ENCODE peak calls at places on chromosomes 2 and 18, in four cellular contexts. E, T, S and D are unnamed samples.
A peak's percentile ranks its signal among the peaks of the same experiment; 100 is the strongest.

GRCh38 chr2:104502904-104503303 is 351.0 kb upstream of the POU3F3 start:
- DNase-seq in E (no peak), T (no peak), S (no peak), D (no peak)

GRCh38 chr2:24635181-24635580 is 144.1 kb downstream of the NCOA1 start:
- DNase-seq in E (no peak), T (no peak), S (peak; percentile 86), D (no peak)

GRCh38 chr2:66733361-66733760 is 298.4 kb downstream of the MEIS1 start:
- DNase-seq in E (no peak), T (no peak), S (no peak), D (no peak)

GRCh38 chr2:205540066-205540465 is 142.2 kb upstream of the NRP2 start:
- DNase-seq in E (no peak), T (no peak), S (no peak), D (no peak)

GRCh38 chr18:10727477-10727876 is 201.7 kb downstream of the NAPG start:
- DNase-seq in E (no peak), T (no peak), S (peak; percentile 24), D (no peak)

GRCh38 chr18:37710731-37711130 is 145.1 kb upstream of the CELF4 start:
- DNase-seq in E (no peak), T (no peak), S (no peak), D (no peak)

GRCh38 chr2:231111987-231112386 is 12.9 kb downstream of the HTR2B start:
- DNase-seq in E (no peak), T (no peak), S (peak; percentile 70), D (no peak)

GRCh38 chr2:8217366-8218125 is 464.3 kb upstream of the ID2 start:
- DNase-seq in E (no peak), T (no peak), S (peak; percentile 23), D (no peak)

GRCh38 chr2:54763636-54764291 is 40.3 kb downstream of the EML6 start:
- DNase-seq in E (no peak), T (no peak), S (no peak), D (no peak)

GRCh38 chr2:150486539-150487484 is 655 bp downstream of the RND3 start:
- DNase-seq in E (peak; percentile 34), T (no peak), S (peak; percentile 69), D (peak; percentile 46)

GRCh38 chr2:234463626-234464290 is 33.1 kb downstream of the ARL4C start:
- DNase-seq in E (no peak), T (no peak), S (no peak), D (no peak)

GRCh38 chr18:45227004-45227403 is 388.3 kb upstream of the SLC14A2 start:
- DNase-seq in E (no peak), T (no peak), S (peak; percentile 27), D (no peak)

GRCh38 chr18:70931942-70932814 is 643.3 kb downstream of the SOCS6 start:
- DNase-seq in E (no peak), T (no peak), S (peak; percentile 55), D (no peak)

GRCh38 chr2:120765911-120766757 is 30.5 kb downstream of the GLI2 start:
- DNase-seq in E (peak; percentile 48), T (no peak), S (peak; percentile 63), D (peak; percentile 78)

GRCh38 chr2:223247136-223247535 is 195.1 kb downstream of the KCNE4 start:
- DNase-seq in E (no peak), T (no peak), S (peak; percentile 64), D (no peak)

GRCh38 chr2:88059979-88060906 is 4.7 kb upstream of the KRCC1 start:
- DNase-seq in E (no peak), T (no peak), S (peak; percentile 66), D (no peak)

GRCh38 chr2:233252227-233252626 is 754 bp downstream of the ATG16L1 start:
- DNase-seq in E (no peak), T (no peak), S (peak; percentile 32), D (no peak)

GRCh38 chr2:136121511-136121910 is 3.6 kb upstream of the CXCR4 start:
- DNase-seq in E (no peak), T (no peak), S (no peak), D (no peak)

GRCh38 chr2:233458826-233459225 is 104.5 kb downstream of the DGKD start:
- DNase-seq in E (no peak), T (no peak), S (no peak), D (no peak)

GRCh38 chr2:176729706-176730569 is 460.7 kb downstream of the MTX2 start:
- DNase-seq in E (peak; percentile 89), T (no peak), S (peak; percentile 80), D (peak; percentile 48)

GRCh38 chr2:201532686-201533304 is 81.3 kb downstream of the STRADB start:
- DNase-seq in E (no peak), T (no peak), S (peak; percentile 89), D (no peak)

GRCh38 chr18:8771930-8772329 is 66.6 kb downstream of the MTCL1 start:
- DNase-seq in E (peak; percentile 56), T (no peak), S (peak; percentile 56), D (peak; percentile 27)

GRCh38 chr2:30148850-30149249 is 2.0 kb downstream of the YPEL5 start:
- DNase-seq in E (no peak), T (no peak), S (no peak), D (no peak)

DNA sequence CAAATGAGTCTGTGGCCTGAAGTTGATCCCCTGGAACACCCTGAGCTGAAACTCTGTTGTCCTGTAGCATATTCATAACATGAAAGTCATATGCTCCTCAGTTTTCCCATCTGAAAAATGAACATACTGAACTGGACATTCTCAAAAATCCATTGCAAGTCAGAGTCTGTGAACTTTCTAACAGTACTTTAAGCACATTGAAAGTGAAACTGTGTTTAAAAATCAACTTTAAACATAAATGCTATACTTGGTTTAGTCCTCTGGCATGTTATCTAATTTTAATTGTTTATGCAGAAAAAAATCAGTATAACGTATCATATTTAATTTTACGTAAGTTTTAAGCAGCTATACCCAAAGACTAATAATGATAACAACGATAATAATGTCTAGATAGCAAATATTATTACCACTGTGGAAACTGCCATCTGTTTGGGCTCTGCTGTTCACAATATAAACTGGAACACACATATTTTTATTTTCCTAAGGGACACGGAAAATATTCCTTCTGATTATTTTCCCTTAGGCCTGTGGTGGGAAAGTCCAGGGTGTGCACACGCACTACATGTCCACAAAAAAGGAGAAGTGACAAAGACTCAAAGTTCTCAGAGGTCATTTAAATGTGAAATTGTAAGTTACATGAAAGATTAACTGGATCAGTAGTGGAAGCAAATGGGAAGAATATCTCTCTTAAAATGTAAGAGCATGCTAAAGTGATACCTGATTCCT is 56.1 kb upstream of the TTN start:
- DNase-seq in E (no peak), T (no peak), S (peak; percentile 11), D (no peak)
- H3K27ac ChIP-seq in E (peak overlapping the region; percentile 46), T (peak overlapping the region; percentile 30), S (peak overlapping the region; percentile 67), D (peak overlapping the region; percentile 50)

DNA sequence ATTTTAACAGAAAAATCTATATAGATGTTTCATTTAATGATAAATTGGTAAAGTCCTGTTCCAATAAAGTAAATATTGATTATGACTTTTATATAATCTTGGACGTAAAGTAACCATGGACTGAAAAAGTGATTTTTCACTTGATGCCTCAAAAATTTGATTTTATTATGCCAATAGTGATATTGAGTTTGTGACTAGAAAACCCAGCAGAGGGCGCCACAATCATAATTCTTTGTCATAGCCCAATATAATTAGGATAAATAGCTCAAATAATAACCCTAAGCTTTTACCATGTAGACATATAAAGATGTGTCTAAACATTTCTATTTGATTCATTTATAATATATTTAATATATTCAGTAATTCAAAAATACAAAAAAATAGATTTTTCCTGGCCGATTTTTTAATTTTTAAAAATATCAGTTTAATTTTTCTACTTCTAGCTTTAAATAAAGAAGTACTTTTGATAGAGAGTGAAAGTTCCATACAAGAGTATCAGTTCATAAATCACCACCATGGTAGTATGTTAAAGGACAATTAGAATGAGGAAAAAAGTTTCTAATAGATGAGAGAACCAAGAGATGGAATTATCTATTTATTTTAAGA is 30.7 kb downstream of the CAMKMT start:
- DNase-seq in E (peak; percentile 60), T (no peak), S (peak; percentile 68), D (peak; percentile 60)
- H3K27ac ChIP-seq in E (no peak overlapping the region), T (no peak overlapping the region), S (no peak overlapping the region), D (no peak overlapping the region)

DNA sequence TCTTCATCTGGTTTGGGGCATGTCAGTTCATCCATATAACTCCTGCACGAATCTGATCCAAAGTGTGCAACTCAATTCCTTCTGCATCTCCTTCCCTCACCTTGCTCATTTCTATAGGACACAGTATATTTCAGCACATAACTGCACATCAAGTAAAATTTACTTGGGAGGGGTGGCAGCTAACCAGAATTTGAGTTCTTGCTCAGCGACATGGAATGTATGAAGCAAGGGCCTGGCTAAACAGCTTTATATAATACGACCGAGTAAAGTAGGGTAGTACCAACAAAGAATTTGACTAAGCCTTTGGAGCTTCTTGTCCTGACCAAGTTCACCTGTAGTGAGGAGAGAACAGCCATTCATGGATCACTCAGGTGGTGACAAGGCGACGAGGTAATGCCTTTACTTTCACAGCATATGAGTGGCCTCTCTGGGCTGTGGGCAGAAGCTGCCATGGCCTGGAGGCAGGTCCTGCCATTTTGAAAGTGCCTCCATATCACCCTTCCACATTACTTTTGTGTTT is 570.2 kb upstream of the TNP1 start:
- DNase-seq in E (no peak), T (no peak), S (peak; percentile 67), D (no peak)
- H3K27ac ChIP-seq in E (no peak overlapping the region), T (peak overlapping the region; percentile 7), S (peak overlapping the region; percentile 49), D (no peak overlapping the region)

DNA sequence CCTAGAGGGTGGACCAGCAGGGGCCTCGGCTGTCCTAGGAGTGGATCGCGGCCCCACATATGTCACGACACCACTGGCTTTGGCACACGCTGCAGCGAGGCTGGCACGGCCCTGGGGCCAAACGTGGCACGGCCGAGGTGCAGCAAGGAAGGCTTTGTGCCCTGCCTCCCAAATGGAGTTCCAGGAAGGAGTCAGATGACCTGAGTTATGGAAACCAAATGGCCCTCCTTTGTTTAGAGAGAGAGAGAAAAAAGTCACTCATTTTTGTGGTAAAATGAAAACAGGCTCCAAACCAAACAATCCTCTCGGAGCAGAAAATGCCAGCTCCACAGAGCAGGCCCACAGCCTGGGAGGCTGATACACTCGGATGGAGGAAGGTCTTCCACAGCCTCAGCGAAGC is 105.6 kb downstream of the ANTXR1 start:
- DNase-seq in E (no peak), T (no peak), S (peak; percentile 44), D (no peak)
- H3K27ac ChIP-seq in E (no peak overlapping the region), T (peak overlapping the region; percentile 15), S (peak overlapping the region; percentile 33), D (no peak overlapping the region)

GRCh38 chr2:9779572-9780264 is 63.6 kb upstream of the TAF1B start:
- DNase-seq in E (no peak), T (no peak), S (no peak), D (no peak)

GRCh38 chr2:9782197-9782719 is 61.0 kb upstream of the TAF1B start:
- DNase-seq in E (no peak), T (no peak), S (no peak), D (no peak)

GRCh38 chr2:9780368-9781130 is 62.7 kb upstream of the TAF1B start:
- DNase-seq in E (no peak), T (no peak), S (no peak), D (no peak)

GRCh38 chr2:9778471-9779402 is 64.5 kb upstream of the TAF1B start:
- DNase-seq in E (no peak), T (no peak), S (peak; percentile 64), D (no peak)

GRCh38 chr2:9781252-9781651 is 62.0 kb upstream of the TAF1B start:
- DNase-seq in E (no peak), T (no peak), S (peak; percentile 64), D (no peak)
- H3K27ac ChIP-seq in E (no peak overlapping the region), T (peak overlapping the region; percentile 80), S (no peak overlapping the region), D (no peak overlapping the region)

GRCh38 chr2:10202136-10202535 is 79.6 kb downstream of the RRM2 start:
- DNase-seq in E (no peak), T (no peak), S (no peak), D (no peak)
- H3K27ac ChIP-seq in E (no peak overlapping the region), T (no peak overlapping the region), S (no peak overlapping the region), D (no peak overlapping the region)

GRCh38 chr2:207828361-207829057 is 58.8 kb upstream of the FZD5 start:
- DNase-seq in E (peak; percentile 50), T (no peak), S (no peak), D (peak; percentile 75)
- H3K27ac ChIP-seq in E (peak overlapping the region; percentile 77), T (no peak overlapping the region), S (no peak overlapping the region), D (peak overlapping the region; percentile 68)